ENCODE peak calls at places on chromosomes 5 and 9, in four cellular contexts. N, B, X and E are unnamed samples.

GRCh38 chr5:72110401-72111013 is 3.2 kb downstream of the MAP1B start:
- DNase-seq in X (no peak), B (no peak), N (no peak), E (no peak)

GRCh38 chr5:14879985-14880589 is 8.5 kb upstream of the ANKH start:
- DNase-seq in N (no peak), B (peak; percentile 11), X (no peak), E (no peak)

GRCh38 chr5:15286659-15287058 is 213.3 kb upstream of the FBXL7 start:
- DNase-seq in X (no peak), N (no peak), B (no peak), E (no peak)

GRCh38 chr5:151772029-151772867 is 494 bp downstream of the G3BP1 start:
- DNase-seq in B (peak; percentile 44), X (peak; percentile 55), N (peak; percentile 35), E (peak; percentile 29)

GRCh38 chr9:125932012-125932411 is 184.8 kb downstream of the PBX3 start:
- DNase-seq in B (peak; percentile 96), X (no peak), N (no peak), E (peak; percentile 71)

GRCh38 chr9:86655147-86655546 is 292.2 kb downstream of the GAS1 start:
- DNase-seq in N (no peak), X (no peak), B (no peak), E (no peak)

GRCh38 chr5:143174714-143175398 is 228.6 kb downstream of the NR3C1 start:
- DNase-seq in B (no peak), N (no peak), X (no peak), E (no peak)

GRCh38 chr5:76403963-76404693 is 1.0 kb downstream of the IQGAP2 start:
- DNase-seq in N (no peak), B (peak; percentile 6), X (peak; percentile 86), E (no peak)

GRCh38 chr5:9233035-9233434 is 312.8 kb downstream of the SEMA5A start:
- DNase-seq in X (no peak), N (no peak), B (no peak), E (peak; percentile 84)

GRCh38 chr5:72842816-72843215 is 26.4 kb downstream of the TNPO1 start:
- DNase-seq in N (no peak), B (peak; percentile 57), X (no peak), E (no peak)

GRCh38 chr5:92836861-92837755 is 743.9 kb downstream of the NR2F1-AS1 start:
- DNase-seq in B (no peak), X (no peak), N (no peak), E (no peak)

GRCh38 chr9:121324316-121324715 is 45.7 kb downstream of the STOM start:
- DNase-seq in N (no peak), X (peak; percentile 84), B (no peak), E (no peak)

GRCh38 chr9:117869287-117869686 is 165.1 kb downstream of the TLR4 start:
- DNase-seq in N (no peak), X (no peak), B (no peak), E (no peak)